ENCODE peak calls at places on chromosomes 16 and 17, in four cellular contexts. M is effector memory CD4-positive, alpha-beta T cell; I is Karpas-422; C is cardiac fibroblast. Q is an unnamed sample.

GRCh38 chr16:16037970-16038369 is 88.6 kb downstream of the ABCC1 start:
- DNase-seq in M (no peak), I (no peak), C (no peak), Q (no peak)

GRCh38 chr16:2798723-2799204 is 494 bp downstream of the PRSS41 start:
- DNase-seq in M (no peak), I (no peak), C (no peak), Q (no peak)

GRCh38 chr17:76166906-76167305 is 25.9 kb upstream of the FOXJ1 start:
- DNase-seq in I (no peak), C (no peak), M (no peak), Q (no peak)

GRCh38 chr17:18089613-18090012 is 1.9 kb downstream of the DRG2 start:
- DNase-seq in M (no peak), C (no peak), I (no peak), Q (no peak)

GRCh38 chr16:49576941-49577340 is 203.3 kb downstream of the C16orf78 start:
- DNase-seq in M (no peak), C (no peak), I (no peak), Q (no peak)

GRCh38 chr16:22890976-22891375 is 77.0 kb downstream of the HS3ST2 start:
- DNase-seq in C (no peak), I (no peak), M (no peak), Q (no peak)

GRCh38 chr16:22424161-22424937 is 49.9 kb upstream of the CDR2 start:
- DNase-seq in I (no peak), C (peak; percentile 17), M (no peak), Q (no peak)

GRCh38 chr17:51638909-51639308 is 378.6 kb downstream of the UTP18 start:
- DNase-seq in M (no peak), I (no peak), C (no peak), Q (no peak)

GRCh38 chr17:364308-364707 is 11.7 kb upstream of the RPH3AL start:
- DNase-seq in C (no peak), M (no peak), I (no peak), Q (no peak)

GRCh38 chr16:85173981-85174751 is 61.9 kb upstream of the CIBAR2 start:
- DNase-seq in C (peak; percentile 76), I (no peak), M (no peak), Q (peak; percentile 75)

DNA sequence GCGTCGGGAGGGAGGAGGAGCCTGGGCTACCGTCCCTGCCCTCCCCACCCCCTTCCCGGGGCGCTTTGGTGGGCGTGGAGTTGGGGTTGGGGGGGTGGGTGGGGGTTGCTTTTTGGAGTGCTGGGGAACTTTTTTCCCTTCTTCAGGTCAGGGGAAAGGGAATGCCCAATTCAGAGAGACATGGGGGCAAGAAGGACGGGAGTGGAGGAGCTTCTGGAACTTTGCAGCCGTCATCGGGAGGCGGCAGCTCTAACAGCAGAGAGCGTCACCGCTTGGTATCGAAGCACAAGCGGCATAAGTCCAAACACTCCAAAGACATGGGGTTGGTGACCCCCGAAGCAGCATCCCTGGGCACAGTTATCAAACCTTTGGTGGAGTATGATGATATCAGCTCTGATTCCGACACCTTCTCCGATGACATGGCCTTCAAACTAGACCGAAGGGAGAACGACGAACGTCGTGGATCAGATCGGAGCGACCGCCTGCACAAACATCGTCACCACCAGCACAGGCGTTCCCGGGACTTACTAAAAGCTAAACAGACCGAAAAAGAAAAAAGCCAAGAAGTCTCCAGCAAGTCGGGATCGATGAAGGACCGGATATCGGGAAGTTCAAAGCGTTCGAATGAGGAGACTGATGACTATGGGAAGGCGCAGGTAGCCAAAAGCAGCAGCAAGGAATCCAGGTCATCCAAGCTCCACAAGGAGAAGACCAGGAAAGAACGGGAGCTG is 790 bp downstream of the CDK12 start:
- DNase-seq in M (no peak), I (no peak), C (no peak), Q (no peak)
- H3K4me3 ChIP-seq in M (peak overlapping the region; percentile 88), I (peak overlapping the region; percentile 96), C (peak overlapping the region; percentile 99), Q (peak overlapping the region; percentile 80)

GRCh38 chr17:40178660-40179059 is 1.4 kb downstream of the RAPGEFL1 start:
- DNase-seq in M (no peak), I (no peak), C (no peak), Q (no peak)
- H3K4me3 ChIP-seq in M (no peak overlapping the region), I (no peak overlapping the region), C (no peak overlapping the region), Q (no peak overlapping the region)

DNA sequence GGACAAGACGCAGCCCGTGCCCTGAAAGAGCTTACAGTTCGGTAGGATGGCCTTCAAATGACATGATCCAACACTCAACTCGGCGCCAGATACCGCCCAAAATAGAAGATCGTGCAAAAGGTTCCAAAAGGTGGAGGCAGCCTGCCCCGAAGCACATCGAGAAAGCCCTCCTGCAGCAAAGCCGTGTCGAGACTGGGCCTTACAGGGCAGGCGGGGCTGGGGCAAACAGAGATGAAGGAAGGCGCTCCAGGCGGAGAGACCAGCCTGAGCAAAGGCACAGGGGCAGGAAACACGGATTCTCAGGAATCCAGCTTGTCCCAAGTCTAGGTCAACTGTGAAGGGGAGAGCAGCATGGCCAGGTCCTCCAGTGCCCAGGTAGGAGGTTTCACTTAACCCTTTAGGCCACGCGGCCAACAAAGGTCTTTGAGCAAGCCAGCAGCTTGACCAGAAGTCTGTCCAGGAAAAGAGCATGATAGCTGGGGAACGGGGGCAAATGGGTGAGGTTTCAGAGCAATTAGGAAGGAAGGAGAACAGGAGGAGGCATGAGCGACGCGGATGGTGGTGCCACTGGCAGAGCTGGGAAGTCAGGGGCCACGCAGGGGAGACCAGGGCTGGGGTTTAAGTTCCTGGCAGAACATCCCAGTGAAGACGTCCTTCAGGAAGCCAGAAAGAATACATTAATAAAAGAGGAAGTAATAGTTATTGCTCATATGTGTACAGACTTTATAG is 21.2 kb upstream of the EIF1 start:
- DNase-seq in M (no peak), C (no peak), I (no peak), Q (no peak)
- H3K4me3 ChIP-seq in M (no peak overlapping the region), C (no peak overlapping the region), I (peak overlapping the region; percentile 77), Q (no peak overlapping the region)

GRCh38 chr17:2174471-2175293 is 119.8 kb downstream of the HIC1 start:
- DNase-seq in M (no peak), C (peak; percentile 98), I (no peak), Q (peak; percentile 99)
- H3K4me3 ChIP-seq in M (no peak overlapping the region), C (peak overlapping the region; percentile 9), I (no peak overlapping the region), Q (peak overlapping the region; percentile 23)

GRCh38 chr17:35765086-35765710 is 4.5 kb downstream of the C17orf50 start:
- DNase-seq in I (no peak), M (no peak), C (no peak), Q (no peak)
- H3K4me3 ChIP-seq in I (peak overlapping the region; percentile 67), M (no peak overlapping the region), C (no peak overlapping the region), Q (no peak overlapping the region)

GRCh38 chr16:1332618-1333148 is 762 bp upstream of the BAIAP3 start:
- DNase-seq in C (no peak), M (no peak), I (no peak), Q (no peak)
- H3K4me3 ChIP-seq in C (peak overlapping the region; percentile 21), M (peak overlapping the region; percentile 48), I (no peak overlapping the region), Q (peak overlapping the region; percentile 37)

Q was measured in fibroblast of pulmonary artery.